ENCODE peak calls at places on chromosome 19, in four cellular contexts. W is adrenal gland, X is lower lobe of right lung, T is left lung. M is an unnamed sample. For H3K4me1, the result is how much of the 10 kb centered on the place peaks cover.

GRCh38 chr19:13299838-13300237 is 149.6 kb downstream of the IER2 start:
- DNase-seq in W (no peak), X (no peak), T (no peak), M (no peak)

GRCh38 chr19:53696951-53697350 is 65.2 kb downstream of the DPRX start:
- DNase-seq in W (no peak), X (no peak), T (no peak), M (no peak)

GRCh38 chr19:17331254-17331558 is 3.4 kb downstream of the ANO8 start:
- DNase-seq in W (no peak), X (no peak), T (no peak), M (no peak)

GRCh38 chr19:33476151-33476707 is 45.4 kb downstream of the PEPD start:
- DNase-seq in W (no peak), X (peak), T (peak), M (no peak)

GRCh38 chr19:54439174-54439851 is 9.7 kb upstream of the LENG8 start:
- DNase-seq in W (peak), X (no peak), T (no peak), M (peak)

GRCh38 chr19:44848036-44848804 is 2.1 kb downstream of the NECTIN2 start:
- DNase-seq in W (peak), X (peak), T (no peak), M (no peak)

GRCh38 chr19:45079063-45079910 is at the start of gene GEMIN7:
- DNase-seq in W (peak), X (peak), T (peak), M (peak)

GRCh38 chr19:17255150-17255621 is 9.4 kb downstream of the USHBP1 start:
- DNase-seq in W (no peak), X (peak), T (no peak), M (no peak)

GRCh38 chr19:48539503-48540096 is 12.4 kb upstream of the SULT2B1 start:
- DNase-seq in W (no peak), X (no peak), T (peak), M (no peak)

GRCh38 chr19:11138659-11139526 is 16.7 kb downstream of the SPC24 start:
- DNase-seq in W (peak), X (peak), T (peak), M (no peak)
- H3K4me1 ChIP-seq in W (under half), X (half or more), T (half or more), M (under half)

GRCh38 chr19:30450101-30450500 is 77.9 kb downstream of the ZNF536 start:
- DNase-seq in W (peak), X (no peak), T (no peak), M (no peak)

GRCh38 chr19:30448386-30449130 is 76.4 kb downstream of the ZNF536 start:
- DNase-seq in W (no peak), X (no peak), T (no peak), M (no peak)

GRCh38 chr19:30449673-30450072 is 77.5 kb downstream of the ZNF536 start:
- DNase-seq in W (no peak), X (no peak), T (no peak), M (no peak)

GRCh38 chr19:30450945-30451344 is 78.8 kb downstream of the ZNF536 start:
- DNase-seq in W (peak), X (no peak), T (no peak), M (no peak)

DNA sequence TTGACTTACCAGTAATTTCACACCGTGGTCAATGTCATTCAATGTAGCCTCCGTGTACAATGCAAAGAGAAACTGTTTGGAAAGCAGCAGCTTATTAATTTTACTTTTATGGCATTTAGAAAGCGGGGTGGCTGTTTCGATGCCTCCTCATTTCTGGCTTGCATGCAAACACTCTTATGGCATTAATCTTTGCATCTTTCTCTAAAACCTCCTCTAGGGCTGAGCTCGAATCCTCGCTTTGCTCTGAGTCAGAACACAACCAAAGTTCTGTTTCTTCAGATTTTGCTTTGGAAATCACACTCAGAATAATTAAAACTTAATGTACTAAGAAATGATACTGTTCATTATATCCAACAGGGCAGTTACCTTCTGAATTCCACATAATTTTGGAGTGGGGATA is 77.0 kb downstream of the ZNF536 start:
- DNase-seq in W (no peak), X (no peak), T (no peak), M (no peak)
- H3K4me1 ChIP-seq in W (under half), X (under half), T (under half), M (under half)

DNA sequence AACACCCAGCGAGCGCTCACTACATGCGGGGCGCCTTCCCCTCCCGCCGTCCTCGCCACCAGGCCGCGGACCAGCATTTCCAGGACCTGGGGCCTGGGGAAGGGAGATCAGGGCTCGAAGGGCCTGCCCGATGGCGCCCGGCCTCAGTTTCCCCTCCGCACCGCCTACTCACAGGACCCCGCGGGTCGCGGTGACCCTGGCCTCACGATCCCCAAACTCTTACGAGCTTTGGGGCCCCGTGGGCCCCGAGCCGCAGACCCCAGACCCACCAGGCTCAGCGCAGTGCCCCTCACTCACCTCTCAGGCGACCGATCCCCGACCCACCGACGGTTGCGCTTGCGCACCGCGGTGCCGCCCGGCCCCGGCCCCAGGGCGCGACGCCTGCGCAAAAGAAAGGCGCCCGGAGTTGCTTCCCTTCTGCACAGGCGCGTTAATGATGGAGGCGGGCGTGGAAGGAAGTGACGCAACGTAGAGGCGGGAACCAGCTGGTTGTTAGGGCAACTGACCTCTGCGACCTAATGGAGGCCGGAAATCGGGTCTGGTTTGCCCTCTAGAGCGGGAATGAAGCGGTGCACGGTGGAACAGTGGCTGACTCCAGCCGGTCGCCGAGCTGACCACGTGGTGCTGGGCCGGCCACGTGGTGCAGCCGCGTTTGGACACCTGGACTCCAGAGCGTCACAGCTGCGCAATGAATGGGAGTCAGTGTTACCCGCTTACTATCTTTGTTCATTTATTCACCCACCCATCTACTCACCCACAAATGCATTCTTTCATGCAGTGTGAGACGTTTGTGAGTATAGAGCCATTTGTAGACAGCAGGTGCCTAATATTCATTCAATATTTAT is at the start of gene SGTA:
- DNase-seq in W (peak), X (peak), T (peak), M (peak)
- H3K4me1 ChIP-seq in W (half or more), X (half or more), T (half or more), M (half or more)

GRCh38 chr19:2334986-2335846 is 6.7 kb downstream of the SPPL2B start:
- DNase-seq in W (no peak), X (no peak), T (no peak), M (no peak)

GRCh38 chr19:2337329-2337707 is 8.8 kb downstream of the SPPL2B start:
- DNase-seq in W (peak), X (no peak), T (peak), M (no peak)

GRCh38 chr19:2334426-2334825 is 5.9 kb downstream of the SPPL2B start:
- DNase-seq in W (no peak), X (no peak), T (no peak), M (no peak)

GRCh38 chr19:2336528-2337328 is 8.2 kb downstream of the SPPL2B start:
- DNase-seq in W (no peak), X (no peak), T (no peak), M (no peak)

DNA sequence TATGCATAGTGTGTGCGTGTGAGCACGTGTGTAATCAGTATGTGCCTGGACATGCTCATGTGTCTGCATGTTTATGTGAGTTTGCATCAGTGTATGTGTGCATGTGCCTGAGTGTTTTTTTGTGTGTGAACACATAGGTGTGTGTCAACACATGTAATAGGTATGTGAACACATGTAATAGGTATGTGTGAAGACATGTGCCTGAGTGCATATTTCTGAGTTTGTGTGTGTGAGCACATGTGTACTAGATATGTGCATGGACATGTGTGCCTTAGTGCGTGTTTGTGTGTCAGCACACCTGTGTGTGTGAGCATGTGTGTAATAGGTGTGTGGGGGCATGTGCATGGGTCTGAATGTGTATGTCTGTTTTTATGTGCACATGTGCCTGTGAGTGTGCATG is 7.4 kb downstream of the SPPL2B start:
- DNase-seq in W (no peak), X (no peak), T (no peak), M (no peak)
- H3K4me1 ChIP-seq in W (under half), X (under half), T (under half), M (under half)

DNA sequence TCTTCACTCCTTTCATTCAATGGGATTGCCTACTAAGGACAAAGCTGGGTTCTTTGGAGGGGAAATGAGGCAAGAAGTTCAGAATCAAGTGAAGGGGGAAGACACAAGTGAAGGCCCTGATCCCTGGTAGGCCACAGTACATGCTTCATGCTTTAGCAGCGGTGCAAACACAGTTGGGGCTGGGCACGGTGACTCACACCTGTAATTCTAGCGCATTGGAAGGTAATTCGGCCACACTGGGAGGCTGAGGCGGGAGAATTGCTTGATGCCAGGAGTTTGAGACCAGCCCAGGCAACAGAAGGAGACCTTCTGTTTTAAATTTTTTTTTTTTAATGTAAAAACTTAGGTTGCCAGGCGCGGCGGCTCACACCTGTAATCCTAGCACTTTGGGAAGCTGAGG is 23.4 kb upstream of the GATAD2A start:
- DNase-seq in W (no peak), X (no peak), T (no peak), M (no peak)
- H3K4me1 ChIP-seq in W (under half), X (under half), T (half or more), M (under half)

DNA sequence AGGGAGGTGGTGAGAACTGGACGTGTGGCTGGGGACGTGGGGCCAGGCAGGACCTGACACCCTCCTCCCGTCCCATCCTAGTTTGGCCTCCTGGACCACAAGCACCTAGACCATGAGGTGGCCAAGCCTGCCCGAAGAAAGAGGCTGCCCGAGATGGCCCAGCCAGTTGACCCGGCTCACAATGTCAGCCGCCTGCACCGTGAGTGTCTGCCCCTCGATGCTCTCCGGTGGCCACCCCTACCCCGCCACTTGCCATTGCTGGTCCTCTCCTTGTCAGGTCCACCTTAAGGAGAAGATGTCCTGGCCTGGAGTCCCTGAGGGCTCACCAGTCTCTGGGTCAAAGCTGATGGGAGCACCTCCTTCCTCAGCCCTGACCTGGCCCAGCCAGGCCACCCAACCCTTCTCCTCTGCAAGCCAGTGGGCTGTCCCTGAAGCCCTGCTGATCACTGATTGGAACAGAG is 2.2 kb downstream of the ANGPTL4 start:
- DNase-seq in W (no peak), X (peak), T (no peak), M (no peak)
- H3K4me1 ChIP-seq in W (under half), X (half or more), T (half or more), M (under half)

GRCh38 chr19:1420590-1420989 is 13.2 kb downstream of the DAZAP1 start:
- DNase-seq in W (no peak), X (no peak), T (no peak), M (no peak)
- H3K4me1 ChIP-seq in W (half or more), X (under half), T (under half), M (under half)

GRCh38 chr19:8453616-8454015 is 8.8 kb downstream of the HNRNPM start:
- DNase-seq in W (no peak), X (no peak), T (no peak), M (no peak)

GRCh38 chr19:8449830-8450229 is 5.1 kb downstream of the HNRNPM start:
- DNase-seq in W (peak), X (no peak), T (no peak), M (no peak)

GRCh38 chr19:8451377-8451776 is 6.6 kb downstream of the HNRNPM start:
- DNase-seq in W (no peak), X (no peak), T (no peak), M (no peak)

GRCh38 chr19:8452446-8453123 is 7.8 kb downstream of the HNRNPM start:
- DNase-seq in W (no peak), X (no peak), T (no peak), M (no peak)

GRCh38 chr19:8451885-8452284 is 7.1 kb downstream of the HNRNPM start:
- DNase-seq in W (no peak), X (no peak), T (no peak), M (no peak)
- H3K4me1 ChIP-seq in W (half or more), X (half or more), T (half or more), M (under half)

M was measured in Karpas-422.